ENCODE peak calls at places on chromosomes 16 and 17, in five cellular contexts. One of them, this sample, is unnamed.

GRCh38 chr16:57480127-57480753 is 6.1 kb downstream of the DOK4 start:
- DNase-seq in A549: peak
- DNase-seq in HCT116: no peak
- DNase-seq in K562: peak
- DNase-seq in GM23338: no peak
- DNase-seq in this sample: no peak

GRCh38 chr17:82031303-82031884 is at the start of gene RAC3:
- DNase-seq in GM23338: peak
- DNase-seq in A549: no peak
- DNase-seq in HCT116: no peak
- DNase-seq in K562: peak
- DNase-seq in this sample: no peak

GRCh38 chr16:85138825-85139627 is 26.8 kb upstream of the CIBAR2 start:
- DNase-seq in K562: no peak
- DNase-seq in A549: no peak
- DNase-seq in HCT116: no peak
- DNase-seq in GM23338: no peak
- DNase-seq in this sample: no peak

GRCh38 chr16:25063865-25064264 is 47.7 kb upstream of the LCMT1 start:
- DNase-seq in GM23338: no peak
- DNase-seq in HCT116: no peak
- DNase-seq in A549: no peak
- DNase-seq in K562: peak
- DNase-seq in this sample: no peak

GRCh38 chr16:88967800-88968588 is 9.0 kb downstream of the CBFA2T3 start:
- DNase-seq in HCT116: no peak
- DNase-seq in K562: no peak
- DNase-seq in A549: no peak
- DNase-seq in GM23338: no peak
- DNase-seq in this sample: no peak

GRCh38 chr16:11076259-11077018 is 132.1 kb downstream of the CLEC16A start:
- DNase-seq in GM23338: no peak
- DNase-seq in K562: no peak
- DNase-seq in A549: no peak
- DNase-seq in HCT116: no peak
- DNase-seq in this sample: no peak

GRCh38 chr17:46979023-46979870 is at the start of gene RPRML:
- DNase-seq in GM23338: peak
- DNase-seq in A549: peak
- DNase-seq in HCT116: no peak
- DNase-seq in K562: peak
- DNase-seq in this sample: no peak

GRCh38 chr17:42472709-42473521 is 14.2 kb downstream of the ATP6V0A1 start:
- DNase-seq in HCT116: no peak
- DNase-seq in GM23338: no peak
- DNase-seq in K562: no peak
- DNase-seq in A549: peak
- DNase-seq in this sample: no peak

GRCh38 chr17:27928546-27928945 is 35.4 kb upstream of the LYRM9 start:
- DNase-seq in A549: no peak
- DNase-seq in K562: no peak
- DNase-seq in GM23338: no peak
- DNase-seq in HCT116: no peak
- DNase-seq in this sample: no peak

GRCh38 chr16:1494129-1494640 is 1.0 kb downstream of the TELO2 start:
- DNase-seq in K562: no peak
- DNase-seq in HCT116: no peak
- DNase-seq in A549: peak
- DNase-seq in GM23338: peak
- DNase-seq in this sample: no peak

GRCh38 chr17:75819116-75819515 is 25.1 kb downstream of the UNC13D start:
- DNase-seq in K562: no peak
- DNase-seq in GM23338: no peak
- DNase-seq in A549: no peak
- DNase-seq in HCT116: no peak
- DNase-seq in this sample: no peak

GRCh38 chr17:63544467-63545301 is 5.6 kb upstream of the DCAF7 start:
- DNase-seq in A549: no peak
- DNase-seq in GM23338: peak
- DNase-seq in K562: no peak
- DNase-seq in HCT116: no peak
- DNase-seq in this sample: no peak

GRCh38 chr16:89523680-89524344 is 15.6 kb downstream of the SPG7 start:
- DNase-seq in A549: no peak
- DNase-seq in HCT116: no peak
- DNase-seq in K562: no peak
- DNase-seq in GM23338: no peak
- DNase-seq in this sample: no peak

GRCh38 chr17:52524238-52524637 is 365.7 kb upstream of the CA10 start:
- DNase-seq in GM23338: no peak
- DNase-seq in HCT116: no peak
- DNase-seq in A549: no peak
- DNase-seq in K562: no peak
- DNase-seq in this sample: no peak

GRCh38 chr16:66165879-66166278 is 200.6 kb upstream of the CDH5 start:
- DNase-seq in HCT116: no peak
- DNase-seq in A549: no peak
- DNase-seq in K562: no peak
- DNase-seq in GM23338: no peak
- DNase-seq in this sample: no peak

GRCh38 chr17:30924341-30924740 is 2.6 kb downstream of the ADAP2 start:
- DNase-seq in A549: no peak
- DNase-seq in K562: no peak
- DNase-seq in HCT116: no peak
- DNase-seq in GM23338: peak
- DNase-seq in this sample: no peak

GRCh38 chr16:66874079-66874775 is 6.1 kb upstream of the PDP2 start:
- DNase-seq in GM23338: peak
- DNase-seq in A549: no peak
- DNase-seq in K562: no peak
- DNase-seq in HCT116: no peak
- DNase-seq in this sample: no peak

GRCh38 chr17:49450735-49451134 is 36.1 kb upstream of the PHB1 start:
- DNase-seq in HCT116: no peak
- DNase-seq in A549: no peak
- DNase-seq in GM23338: no peak
- DNase-seq in K562: no peak
- DNase-seq in this sample: no peak

GRCh38 chr17:72931635-72932034 is 160.9 kb downstream of the SLC39A11 start:
- DNase-seq in GM23338: no peak
- DNase-seq in A549: no peak
- DNase-seq in K562: no peak
- DNase-seq in HCT116: no peak
- DNase-seq in this sample: no peak

GRCh38 chr16:85157813-85158701 is 45.8 kb upstream of the CIBAR2 start:
- DNase-seq in HCT116: no peak
- DNase-seq in GM23338: peak
- DNase-seq in K562: no peak
- DNase-seq in A549: no peak
- DNase-seq in this sample: no peak

GRCh38 chr17:21298983-21299519 is 14.5 kb downstream of the MAP2K3 start:
- DNase-seq in K562: peak
- DNase-seq in HCT116: no peak
- DNase-seq in A549: no peak
- DNase-seq in GM23338: no peak
- DNase-seq in this sample: no peak

GRCh38 chr17:16100737-16101400 is 101.2 kb downstream of the TTC19 start:
- DNase-seq in K562: no peak
- DNase-seq in GM23338: no peak
- DNase-seq in HCT116: no peak
- DNase-seq in A549: no peak
- DNase-seq in this sample: no peak

GRCh38 chr17:71023631-71024030 is 854.3 kb downstream of the KCNJ2 start:
- DNase-seq in HCT116: no peak
- DNase-seq in K562: no peak
- DNase-seq in GM23338: no peak
- DNase-seq in A549: no peak
- DNase-seq in this sample: no peak

GRCh38 chr16:29927523-29927905 is 1.5 kb upstream of the KCTD13 start:
- DNase-seq in A549: no peak
- DNase-seq in GM23338: no peak
- DNase-seq in K562: no peak
- DNase-seq in HCT116: no peak
- DNase-seq in this sample: no peak

GRCh38 chr16:84699712-84700517 is at the start of gene USP10:
- DNase-seq in A549: peak
- DNase-seq in HCT116: peak
- DNase-seq in K562: peak
- DNase-seq in GM23338: peak
- DNase-seq in this sample: peak

GRCh38 chr17:82055965-82056728 is 4.4 kb downstream of the GPS1 start:
- DNase-seq in GM23338: no peak
- DNase-seq in A549: no peak
- DNase-seq in K562: no peak
- DNase-seq in HCT116: no peak
- DNase-seq in this sample: no peak

GRCh38 chr16:11637320-11637719 is 30.9 kb upstream of the SNN start:
- DNase-seq in GM23338: no peak
- DNase-seq in K562: no peak
- DNase-seq in A549: no peak
- DNase-seq in HCT116: no peak
- DNase-seq in this sample: no peak

GRCh38 chr17:16398270-16399267 is 16.8 kb upstream of the TRPV2 start:
- DNase-seq in HCT116: no peak
- DNase-seq in K562: peak
- DNase-seq in A549: no peak
- DNase-seq in GM23338: no peak
- DNase-seq in this sample: no peak

GRCh38 chr16:88389191-88389590 is 6.4 kb downstream of the ZNF469 start:
- DNase-seq in K562: no peak
- DNase-seq in GM23338: no peak
- DNase-seq in HCT116: no peak
- DNase-seq in A549: no peak
- DNase-seq in this sample: no peak

GRCh38 chr16:70579648-70580630 is 56.3 kb downstream of the SF3B3 start:
- DNase-seq in K562: peak
- DNase-seq in A549: no peak
- DNase-seq in HCT116: no peak
- DNase-seq in GM23338: no peak
- DNase-seq in this sample: no peak

GRCh38 chr16:56203052-56203451 is 11.8 kb downstream of the GNAO1 start:
- DNase-seq in K562: peak
- DNase-seq in GM23338: peak
- DNase-seq in A549: peak
- DNase-seq in HCT116: peak
- DNase-seq in this sample: peak

GRCh38 chr17:78419970-78420820 is 41.7 kb downstream of the PGS1 start:
- DNase-seq in A549: no peak
- DNase-seq in K562: no peak
- DNase-seq in GM23338: no peak
- DNase-seq in HCT116: no peak
- DNase-seq in this sample: no peak

GRCh38 chr16:50762241-50762640 is 20.4 kb downstream of the CYLD start:
- DNase-seq in K562: no peak
- DNase-seq in GM23338: no peak
- DNase-seq in HCT116: no peak
- DNase-seq in A549: no peak
- DNase-seq in this sample: no peak

GRCh38 chr17:78808106-78808635 is 26.1 kb upstream of the CYTH1 start:
- DNase-seq in HCT116: no peak
- DNase-seq in K562: no peak
- DNase-seq in GM23338: no peak
- DNase-seq in A549: no peak
- DNase-seq in this sample: no peak

GRCh38 chr17:74770498-74771318 is 5.4 kb downstream of the NAT9 start:
- DNase-seq in HCT116: peak
- DNase-seq in K562: peak
- DNase-seq in GM23338: peak
- DNase-seq in A549: peak
- DNase-seq in this sample: peak

DNA sequence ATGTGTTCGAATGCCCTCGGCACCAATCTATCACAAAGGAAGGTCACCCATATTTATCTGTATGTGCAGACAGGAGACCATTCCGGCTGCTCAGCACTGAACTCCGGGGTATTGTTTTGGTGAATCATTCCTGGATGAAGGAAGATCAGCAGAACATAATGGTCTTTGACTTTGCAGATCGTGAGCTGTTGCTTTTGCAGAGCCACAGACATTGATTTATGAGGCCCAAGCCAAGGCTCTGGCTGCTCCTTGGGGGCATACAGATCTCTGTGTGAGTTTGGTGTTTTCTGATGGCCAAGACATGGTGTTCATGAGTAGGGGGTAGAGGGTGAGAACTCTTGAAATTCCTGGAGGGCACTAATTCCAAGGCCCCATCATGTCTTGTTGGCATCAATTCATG is 458.8 kb upstream of the HSBP1 start:
- DNase-seq in A549: no peak
- DNase-seq in K562: no peak
- DNase-seq in HCT116: no peak
- DNase-seq in GM23338: no peak
- DNase-seq in this sample: no peak
- TF ChIP-seq REST in A549: no peak
- TF ChIP-seq REST in K562: no peak
- TF ChIP-seq REST in HCT116: no peak
- TF ChIP-seq REST in GM23338: no peak
- TF ChIP-seq REST in this sample: no peak

GRCh38 chr17:4301066-4301465 is 37.3 kb upstream of the ANKFY1 start:
- DNase-seq in HCT116: no peak
- DNase-seq in K562: no peak
- DNase-seq in GM23338: no peak
- DNase-seq in A549: no peak
- DNase-seq in this sample: no peak
- TF ChIP-seq REST in HCT116: no peak
- TF ChIP-seq REST in K562: no peak
- TF ChIP-seq REST in GM23338: no peak
- TF ChIP-seq REST in A549: no peak
- TF ChIP-seq REST in this sample: no peak

GRCh38 chr16:68377667-68378420 is 67.0 kb downstream of the PRMT7 start:
- DNase-seq in GM23338: no peak
- DNase-seq in HCT116: no peak
- DNase-seq in A549: no peak
- DNase-seq in K562: no peak
- DNase-seq in this sample: no peak
- TF ChIP-seq REST in GM23338: no peak
- TF ChIP-seq REST in HCT116: no peak
- TF ChIP-seq REST in A549: no peak
- TF ChIP-seq REST in K562: no peak
- TF ChIP-seq REST in this sample: no peak

GRCh38 chr17:58388302-58389190 is 28.8 kb downstream of the RNF43 start:
- DNase-seq in A549: no peak
- DNase-seq in K562: no peak
- DNase-seq in GM23338: peak
- DNase-seq in HCT116: no peak
- DNase-seq in this sample: no peak
- TF ChIP-seq REST in A549: no peak
- TF ChIP-seq REST in K562: no peak
- TF ChIP-seq REST in GM23338: no peak
- TF ChIP-seq REST in HCT116: no peak
- TF ChIP-seq REST in this sample: no peak

DNA sequence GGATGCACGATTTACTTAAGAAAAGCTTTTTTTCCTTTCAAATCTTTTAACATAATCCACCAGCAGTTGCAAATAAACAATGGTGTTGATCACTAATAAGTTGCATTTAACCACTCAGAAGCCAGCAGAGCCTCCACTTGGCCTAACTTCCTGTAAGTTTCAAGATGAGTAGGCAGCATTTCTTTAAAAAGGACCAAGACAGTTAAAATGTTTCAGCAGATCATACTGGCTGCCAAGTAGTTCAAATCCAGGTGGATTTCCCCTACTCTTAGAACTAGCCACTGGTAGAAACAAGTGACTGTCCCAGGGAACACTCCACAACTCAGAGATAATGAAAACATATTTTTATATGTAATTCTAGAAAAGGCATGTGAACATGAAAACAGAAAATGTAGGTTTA is 17.0 kb upstream of the RFFL start:
- DNase-seq in K562: no peak
- DNase-seq in GM23338: no peak
- DNase-seq in HCT116: no peak
- DNase-seq in A549: no peak
- DNase-seq in this sample: no peak
- TF ChIP-seq REST in K562: no peak
- TF ChIP-seq REST in GM23338: no peak
- TF ChIP-seq REST in HCT116: no peak
- TF ChIP-seq REST in A549: no peak
- TF ChIP-seq REST in this sample: no peak

This sample was measured in HL-60.